ENCODE peak calls at places on chromosome 7, in four cellular contexts. B, U, Y and D are unnamed samples.

GRCh38 chr7:123622660-123623386 is 21.2 kb downstream of the ASB15 start:
- DNase-seq in Y (no peak), B (no peak), U (no peak), D (no peak)

GRCh38 chr7:144474800-144475521 is 71.5 kb upstream of the NOBOX start:
- DNase-seq in B (no peak), Y (no peak), U (no peak), D (no peak)

GRCh38 chr7:130492519-130493274 is 812 bp downstream of the MEST start:
- DNase-seq in B (no peak), Y (peak), U (no peak), D (no peak)

GRCh38 chr7:159033473-159033825 is 111.2 kb downstream of the VIPR2 start:
- DNase-seq in Y (no peak), U (no peak), B (no peak), D (no peak)

GRCh38 chr7:97270280-97270679 is 152.8 kb downstream of the SDHAF3 start:
- DNase-seq in U (no peak), Y (no peak), B (no peak), D (no peak)

GRCh38 chr7:50664461-50664922 is 99.3 kb upstream of the DDC start:
- DNase-seq in Y (no peak), U (no peak), B (no peak), D (no peak)

GRCh38 chr7:48126037-48126436 is 37.0 kb downstream of the UPP1 start:
- DNase-seq in U (no peak), B (no peak), Y (no peak), D (no peak)

GRCh38 chr7:7051221-7051877 is 131.0 kb upstream of the C1GALT1 start:
- DNase-seq in Y (no peak), B (no peak), U (no peak), D (no peak)